ENCODE peak calls at places on chromosomes 3 and 15, in five cellular contexts. Y is IMR-90, Q is K562, E is HepG2, H is A549. K is an unnamed sample.

GRCh38 chr3:171257251-171258179 is 202.7 kb downstream of the TNIK start:
- DNase-seq in Y (peak), Q (no peak), E (no peak), H (no peak), K (no peak)

GRCh38 chr3:52313774-52314188 is 2.3 kb upstream of the DNAH1 start:
- DNase-seq in Y (peak), Q (no peak), E (no peak), H (no peak), K (no peak)

GRCh38 chr3:70393881-70394612 is 81.6 kb upstream of the MDFIC2 start:
- DNase-seq in Y (no peak), Q (no peak), E (peak), H (no peak), K (no peak)

GRCh38 chr3:120145498-120146285 is 51.4 kb upstream of the GSK3B start:
- DNase-seq in Y (peak), Q (no peak), E (no peak), H (peak), K (no peak)

GRCh38 chr3:32262201-32262600 is 23.7 kb downstream of the CMTM8 start:
- DNase-seq in Y (no peak), Q (no peak), E (no peak), H (no peak), K (no peak)

GRCh38 chr3:89032331-89033063 is 74.9 kb upstream of the EPHA3 start:
- DNase-seq in Y (peak), Q (no peak), E (no peak), H (no peak), K (no peak)

GRCh38 chr15:92811514-92811913 is 88.6 kb upstream of the CHD2 start:
- DNase-seq in Y (no peak), Q (no peak), E (peak), H (no peak), K (no peak)

GRCh38 chr3:166367947-166368533 is 530.8 kb upstream of the BCHE start:
- DNase-seq in Y (no peak), Q (no peak), E (no peak), H (no peak), K (no peak)

GRCh38 chr3:87128006-87128405 is 99.1 kb upstream of the CHMP2B start:
- DNase-seq in Y (no peak), Q (no peak), E (no peak), H (no peak), K (no peak)

GRCh38 chr3:159789742-159790635 is 198.6 kb upstream of the IL12A start:
- DNase-seq in Y (no peak), Q (no peak), E (no peak), H (no peak), K (no peak)

GRCh38 chr3:185365281-185366211 is 2.6 kb downstream of the MAP3K13 start:
- DNase-seq in Y (no peak), Q (no peak), E (no peak), H (no peak), K (no peak)

GRCh38 chr15:68593826-68594532 is 15.2 kb downstream of the CORO2B start:
- DNase-seq in Y (no peak), Q (no peak), E (no peak), H (no peak), K (no peak)

GRCh38 chr3:60497922-60498321 is 753.3 kb downstream of the FHIT start:
- DNase-seq in Y (no peak), Q (no peak), E (no peak), H (no peak), K (no peak)

GRCh38 chr3:124444075-124444474 is 286.2 kb upstream of the UMPS start:
- DNase-seq in Y (no peak), Q (no peak), E (no peak), H (no peak), K (no peak)

GRCh38 chr3:64650710-64651109 is 37.1 kb downstream of the ADAMTS9 start:
- DNase-seq in Y (peak), Q (no peak), E (no peak), H (no peak), K (no peak)

GRCh38 chr3:190865419-190865818 is 2.9 kb upstream of the GMNC start:
- DNase-seq in Y (no peak), Q (no peak), E (peak), H (no peak), K (no peak)

GRCh38 chr3:48518755-48519154 is 14.8 kb upstream of the SHISA5 start:
- DNase-seq in Y (no peak), Q (no peak), E (no peak), H (no peak), K (no peak)

GRCh38 chr15:41561777-41562145 is 2.7 kb downstream of the TYRO3 start:
- DNase-seq in Y (peak), Q (no peak), E (no peak), H (no peak), K (peak)

GRCh38 chr3:191329654-191330308 is 545 bp downstream of the UTS2B start:
- DNase-seq in Y (peak), Q (peak), E (peak), H (no peak), K (peak)

GRCh38 chr3:97821413-97821809 is 400 bp upstream of the CRYBG3 start:
- DNase-seq in Y (no peak), Q (no peak), E (no peak), H (peak), K (peak)

GRCh38 chr3:110362756-110363155 is 708.9 kb upstream of the NECTIN3 start:
- DNase-seq in Y (peak), Q (no peak), E (no peak), H (no peak), K (no peak)

GRCh38 chr3:106257172-106257571 is 388.4 kb upstream of the CBLB start:
- DNase-seq in Y (no peak), Q (no peak), E (no peak), H (no peak), K (no peak)

GRCh38 chr15:62058327-62059028 is 1.8 kb downstream of the VPS13C start:
- DNase-seq in Y (no peak), Q (no peak), E (no peak), H (no peak), K (no peak)

GRCh38 chr3:33146791-33147445 is 33.1 kb downstream of the CRTAP start:
- DNase-seq in Y (peak), Q (no peak), E (no peak), H (no peak), K (no peak)

DNA sequence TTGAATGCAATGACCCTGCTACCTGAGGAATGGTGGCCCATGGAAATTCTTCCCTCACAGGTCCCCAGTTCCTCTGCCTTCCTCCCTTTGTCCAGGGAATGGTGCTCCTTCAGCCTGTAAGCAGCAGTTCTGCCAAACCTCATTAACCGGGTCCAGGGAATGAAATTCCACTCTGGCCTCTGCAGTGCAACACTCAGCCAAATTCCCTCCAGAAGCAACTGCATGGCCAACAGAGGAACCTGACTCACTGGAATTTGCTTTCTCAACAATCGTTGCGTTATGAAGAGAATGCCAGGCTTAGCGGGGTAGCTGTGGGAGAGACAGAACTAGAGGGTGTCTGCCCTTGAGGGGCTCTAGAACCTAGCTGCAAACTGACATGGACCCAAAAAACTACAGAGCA is 449.4 kb upstream of the PROK2 start:
- DNase-seq in Y (peak), Q (no peak), E (no peak), H (no peak), K (no peak)
- TF ChIP-seq MAFK in Y (no peak), Q (no peak), E (no peak), H (no peak), K (no peak)

DNA sequence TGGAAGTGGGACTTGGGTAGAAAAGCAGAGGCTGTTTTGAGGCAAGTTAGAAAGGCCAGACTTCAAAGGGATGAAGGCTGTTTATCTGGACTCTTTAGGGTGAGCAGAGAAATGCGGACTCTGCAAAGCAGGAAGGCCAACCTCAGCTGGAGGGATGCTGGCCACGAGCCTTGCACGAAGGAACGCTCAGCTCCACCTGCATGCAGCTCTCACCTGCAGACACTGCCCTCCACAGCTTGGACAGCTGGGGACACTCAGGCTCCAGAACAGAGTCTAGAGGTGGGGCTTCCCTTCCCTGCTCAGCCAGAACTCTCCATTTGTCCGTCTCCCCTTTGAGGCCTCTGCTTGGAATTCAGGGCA is 229.7 kb downstream of the ADAMTS17 start:
- DNase-seq in Y (no peak), Q (no peak), E (no peak), H (no peak), K (no peak)
- TF ChIP-seq MAFK in Y (no peak), Q (no peak), E (no peak), H (no peak), K (no peak)

DNA sequence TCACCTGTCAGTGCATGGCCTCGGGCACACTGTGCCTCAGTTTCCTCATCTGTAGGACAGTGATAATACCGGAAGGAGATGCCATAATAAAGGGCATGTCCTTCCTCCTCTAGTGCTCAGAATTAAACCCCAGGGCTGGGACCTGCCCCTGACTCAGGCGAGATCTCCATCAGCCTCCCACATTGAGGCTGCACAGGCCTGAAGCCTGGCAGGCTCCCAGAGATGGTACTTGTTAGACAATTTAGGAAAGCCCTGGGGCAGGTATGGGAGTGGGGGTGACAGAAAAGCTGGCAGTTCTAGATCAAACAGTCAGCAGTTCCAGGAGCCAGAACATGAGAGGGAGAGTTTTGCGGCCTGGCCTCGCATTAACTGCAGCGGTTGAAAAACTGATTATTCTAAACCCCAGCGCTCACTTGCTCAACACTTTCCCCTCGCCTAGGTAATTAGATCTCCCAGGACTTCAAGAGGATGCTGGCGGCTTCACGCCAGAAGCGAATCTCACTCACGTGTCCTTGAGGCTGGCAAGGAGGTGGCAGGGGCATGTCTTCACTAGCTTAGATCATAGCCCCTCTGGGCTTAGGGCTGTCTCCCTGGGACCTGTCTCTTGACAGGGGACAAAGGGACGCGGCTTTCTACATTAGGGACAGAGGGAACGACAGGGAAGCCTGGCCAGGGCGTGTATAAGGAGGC is 73.1 kb downstream of the ATP2B2 start:
- DNase-seq in Y (no peak), Q (no peak), E (no peak), H (no peak), K (no peak)
- TF ChIP-seq MAFK in Y (no peak), Q (no peak), E (no peak), H (no peak), K (no peak)

DNA sequence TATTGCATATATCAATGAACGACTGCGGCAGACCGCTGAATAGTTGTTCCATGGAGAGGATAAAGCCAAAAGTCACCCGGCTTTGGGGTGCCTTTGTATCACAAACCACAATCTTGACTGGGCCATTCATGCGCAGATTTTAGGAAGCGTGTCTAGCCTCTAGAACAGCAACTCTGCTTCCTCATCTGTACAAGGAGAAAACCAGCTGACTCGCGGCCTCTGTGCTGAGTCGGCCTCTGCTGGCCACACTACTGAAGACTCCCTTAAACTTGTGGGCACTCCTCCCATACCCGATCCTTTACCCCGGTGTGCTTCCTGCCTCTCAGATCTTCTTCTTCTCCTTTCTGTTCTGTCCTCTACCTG is 872 bp downstream of the DLEC1 start:
- DNase-seq in Y (peak), Q (no peak), E (no peak), H (no peak), K (peak)
- TF ChIP-seq MAFK in Y (peak), Q (no peak), E (no peak), H (no peak), K (peak)